ENCODE peak calls at places on chromosomes 5 and 9, in nine cellular contexts. Q is adrenal gland; I is PC-9; C is ovary; B is stomach; V is CD4-positive, CD25-positive, alpha-beta regulatory T cell; L is fibroblast of lung; Z is gastrocnemius medialis; G is effector memory CD4-positive, alpha-beta T cell. M is an unnamed sample. For H3K9me3 and H3K4me1, the result is how much of the 10 kb centered on the place peaks cover.

GRCh38 chr9:6960777-6961176 is 203.0 kb downstream of the KDM4C start:
- DNase-seq in Q (no peak), I (no peak), C (no peak), B (no peak), V (no peak), L (no peak), Z (no peak), G (no peak), M (no peak)

GRCh38 chr5:75756991-75757390 is 39.8 kb upstream of the POC5 start:
- DNase-seq in Q (no peak), I (no peak), C (no peak), B (no peak), V (no peak), L (no peak), Z (no peak), G (no peak), M (no peak)

GRCh38 chr5:68141494-68141893 is 74.1 kb upstream of the PIK3R1 start:
- DNase-seq in Q (no peak), I (no peak), C (no peak), B (no peak), V (peak), L (peak), Z (no peak), G (no peak), M (no peak)

GRCh38 chr5:57280811-57281301 is 107.0 kb downstream of the GPBP1 start:
- DNase-seq in Q (no peak), I (peak), C (no peak), B (no peak), V (no peak), L (no peak), Z (no peak), G (no peak), M (no peak)

GRCh38 chr5:151805414-151806225 is 33.9 kb downstream of the G3BP1 start:
- DNase-seq in Q (no peak), I (no peak), C (no peak), B (no peak), V (no peak), L (peak), Z (no peak), G (no peak), M (no peak)

GRCh38 chr5:67353500-67353931 is 156.9 kb upstream of the CD180 start:
- DNase-seq in Q (no peak), I (no peak), C (no peak), B (no peak), V (no peak), L (peak), Z (no peak), G (no peak), M (no peak)

GRCh38 chr9:107620801-107621200 is 131.2 kb upstream of the KLF4 start:
- DNase-seq in Q (no peak), I (no peak), C (no peak), B (no peak), V (no peak), L (no peak), Z (no peak), G (no peak), M (no peak)

GRCh38 chr5:110785356-110785755 is 46.5 kb downstream of the SLC25A46 start:
- DNase-seq in Q (no peak), I (peak), C (no peak), B (no peak), V (no peak), L (peak), Z (no peak), G (no peak), M (no peak)

GRCh38 chr5:35458824-35459207 is 158.8 kb upstream of the SPEF2 start:
- DNase-seq in Q (no peak), I (no peak), C (no peak), B (peak), V (no peak), L (no peak), Z (no peak), G (no peak), M (no peak)

GRCh38 chr5:51389582-51390463 is 6.6 kb downstream of the ISL1 start:
- DNase-seq in Q (no peak), I (no peak), C (no peak), B (no peak), V (no peak), L (no peak), Z (no peak), G (no peak), M (no peak)

GRCh38 chr9:89548210-89548609 is 50.3 kb upstream of the SEMA4D start:
- DNase-seq in Q (no peak), I (no peak), C (no peak), B (no peak), V (no peak), L (no peak), Z (no peak), G (no peak), M (no peak)

GRCh38 chr9:31103836-31104235 is 1280.6 kb upstream of the ACO1 start:
- DNase-seq in Q (no peak), I (no peak), C (no peak), B (no peak), V (no peak), L (peak), Z (no peak), G (no peak), M (no peak)

GRCh38 chr9:105150991-105151685 is 93.3 kb upstream of the SLC44A1 start:
- DNase-seq in Q (no peak), I (peak), C (no peak), B (no peak), V (no peak), L (peak), Z (no peak), G (no peak), M (no peak)

GRCh38 chr5:146052780-146053179 is 52.6 kb downstream of the PLAC8L1 start:
- DNase-seq in Q (no peak), I (no peak), C (no peak), B (no peak), V (no peak), L (no peak), Z (no peak), G (no peak), M (peak)

GRCh38 chr9:20197976-20198685 is 409.3 kb upstream of the SLC24A2 start:
- DNase-seq in Q (no peak), I (no peak), C (no peak), B (no peak), V (peak), L (peak), Z (no peak), G (no peak), M (no peak)

GRCh38 chr5:143913008-143913752 is 101.2 kb downstream of the HMHB1 start:
- DNase-seq in Q (no peak), I (peak), C (no peak), B (no peak), V (no peak), L (peak), Z (no peak), G (no peak), M (no peak)

GRCh38 chr5:51039915-51040314 is 343.3 kb upstream of the ISL1 start:
- DNase-seq in Q (no peak), I (no peak), C (no peak), B (no peak), V (no peak), L (no peak), Z (no peak), G (no peak), M (no peak)

GRCh38 chr5:16467363-16468219 is 2.0 kb upstream of the ZNF622 start:
- DNase-seq in Q (no peak), I (peak), C (no peak), B (no peak), V (peak), L (peak), Z (peak), G (no peak), M (no peak)
- H3K27ac ChIP-seq in Q (no peak), I (no peak), C (no peak), B (peak), V (no peak), L (no peak), Z (peak), G (no peak), M (peak)

GRCh38 chr5:179312557-179313235 is 32.6 kb downstream of the ADAMTS2 start:
- DNase-seq in Q (no peak), I (no peak), C (no peak), B (no peak), V (no peak), L (no peak), Z (no peak), G (no peak), M (no peak)
- H3K9me3 ChIP-seq in Q (under half), I (under half), C (under half), B (under half), V (under half), L (under half), Z (under half), G (under half), M (under half)

GRCh38 chr9:134350416-134350994 is 24.2 kb downstream of the RXRA start:
- DNase-seq in Q (no peak), I (no peak), C (no peak), B (no peak), V (no peak), L (no peak), Z (no peak), G (no peak), M (no peak)
- H3K4me1 ChIP-seq in Q (under half), I (under half), C (under half), B (half or more), V (under half), L (under half), Z (half or more), G (under half), M (under half)

GRCh38 chr9:126914458-126915280 is at the start of gene RALGPS1:
- DNase-seq in Q (peak), I (peak), C (peak), B (peak), V (peak), L (peak), Z (peak), G (peak), M (peak)
- H3K27ac ChIP-seq in Q (peak), I (no peak), C (no peak), B (peak), V (no peak), L (no peak), Z (peak), G (no peak), M (peak)

GRCh38 chr5:114729986-114730385 is 368.1 kb downstream of the KCNN2 start:
- DNase-seq in Q (no peak), I (no peak), C (no peak), B (no peak), V (no peak), L (no peak), Z (no peak), G (no peak), M (no peak)

GRCh38 chr5:114726126-114726525 is 364.3 kb downstream of the KCNN2 start:
- DNase-seq in Q (no peak), I (no peak), C (no peak), B (no peak), V (no peak), L (no peak), Z (no peak), G (no peak), M (no peak)
- H3K9me3 ChIP-seq in Q (under half), I (under half), C (under half), B (under half), V (under half), L (under half), Z (under half), G (under half), M (under half)